ENCODE peak calls at places on chromosomes 7 and 10, in seven cellular contexts. R, U, I, J, K, H and Q are unnamed samples.

GRCh38 chr7:117489911-117490310 is 10.1 kb downstream of the CFTR start:
- DNase-seq in U (no peak), J (no peak), H (no peak), I (no peak), K (no peak), R (no peak), Q (no peak)

GRCh38 chr7:51591223-51591622 is 274.6 kb upstream of the COBL start:
- DNase-seq in K (no peak), J (no peak), I (no peak), H (no peak), U (no peak), R (no peak), Q (no peak)

GRCh38 chr10:70518695-70519094 is 40.1 kb downstream of the PALD1 start:
- DNase-seq in J (no peak), K (no peak), U (no peak), I (peak; percentile 30), R (no peak), H (no peak), Q (no peak)

GRCh38 chr7:46107610-46108217 is 186.6 kb upstream of the IGFBP3 start:
- DNase-seq in H (no peak), J (no peak), U (no peak), I (no peak), K (no peak), R (no peak), Q (no peak)

GRCh38 chr7:21251166-21251806 is 176.6 kb upstream of the SP4 start:
- DNase-seq in R (no peak), J (no peak), K (no peak), U (no peak), I (no peak), H (no peak), Q (no peak)

GRCh38 chr7:113519447-113519846 is 399.4 kb downstream of the PPP1R3A start:
- DNase-seq in R (no peak), U (no peak), H (no peak), J (no peak), K (no peak), I (no peak), Q (no peak)

GRCh38 chr7:144468990-144469732 is 65.7 kb upstream of the NOBOX start:
- DNase-seq in J (no peak), R (no peak), U (no peak), I (no peak), H (no peak), K (no peak), Q (no peak)

GRCh38 chr7:130917669-130918128 is 183.7 kb upstream of the KLF14 start:
- DNase-seq in H (no peak), I (no peak), U (no peak), J (no peak), K (no peak), R (no peak), Q (no peak)

GRCh38 chr7:151637781-151638261 is 118.1 kb upstream of the RHEB start:
- DNase-seq in I (no peak), J (no peak), R (no peak), H (peak; percentile 26), U (no peak), K (no peak), Q (no peak)

GRCh38 chr10:125333769-125334168 is 173.4 kb upstream of the CTBP2 start:
- DNase-seq in U (no peak), R (no peak), I (no peak), J (no peak), H (no peak), K (no peak), Q (no peak)